ENCODE peak calls at places on chromosomes 7 and 10, in four cellular contexts. J is K562, G is H1, R is GM12878. L is an unnamed sample.

GRCh38 chr10:55212051-55212450 is 411.0 kb upstream of the PCDH15 start:
- DNase-seq in J (no peak), G (no peak), R (no peak), L (no peak)

GRCh38 chr7:44374007-44374763 is 48.8 kb upstream of the CAMK2B start:
- DNase-seq in J (no peak), G (no peak), R (no peak), L (no peak)

GRCh38 chr7:42932861-42933591 is 850 bp downstream of the MRPL32 start:
- DNase-seq in J (peak), G (no peak), R (no peak), L (no peak)

GRCh38 chr10:4303045-4303444 is 518.0 kb upstream of the KLF6 start:
- DNase-seq in J (no peak), G (no peak), R (no peak), L (no peak)

GRCh38 chr7:50389961-50390360 is 60.2 kb downstream of the FIGNL1 start:
- DNase-seq in J (no peak), G (no peak), R (no peak), L (no peak)

GRCh38 chr10:72654720-72655119 is 28.8 kb upstream of the MICU1 start:
- DNase-seq in J (no peak), G (no peak), R (no peak), L (no peak)

GRCh38 chr7:101816499-101817030 is 861 bp upstream of the CUX1 start:
- DNase-seq in J (peak), G (no peak), R (no peak), L (no peak)

GRCh38 chr7:32893225-32893560 is 1.6 kb upstream of the KBTBD2 start:
- DNase-seq in J (no peak), G (no peak), R (no peak), L (no peak)

GRCh38 chr10:119652361-119652760 is 1.2 kb downstream of the BAG3 start:
- DNase-seq in J (peak), G (no peak), R (no peak), L (peak)

GRCh38 chr10:8159628-8160165 is 105.2 kb downstream of the GATA3 start:
- DNase-seq in J (no peak), G (no peak), R (no peak), L (no peak)

GRCh38 chr7:139541600-139542307 is 18.3 kb downstream of the CLEC2L start:
- DNase-seq in J (no peak), G (no peak), R (no peak), L (no peak)

GRCh38 chr10:19929466-19930140 is 113.4 kb downstream of the PLXDC2 start:
- DNase-seq in J (no peak), G (no peak), R (no peak), L (no peak)

GRCh38 chr10:110797416-110797815 is 74.3 kb upstream of the PDCD4 start:
- DNase-seq in J (no peak), G (no peak), R (no peak), L (no peak)

GRCh38 chr7:51521649-51522048 is 205.0 kb upstream of the COBL start:
- DNase-seq in J (no peak), G (no peak), R (no peak), L (no peak)

GRCh38 chr10:85643839-85644525 is 722.6 kb downstream of the GRID1 start:
- DNase-seq in J (no peak), G (no peak), R (no peak), L (peak)

GRCh38 chr10:85642421-85643170 is 724.0 kb downstream of the GRID1 start:
- DNase-seq in J (no peak), G (no peak), R (no peak), L (peak)

GRCh38 chr10:85642082-85642420 is 724.5 kb downstream of the GRID1 start:
- DNase-seq in J (no peak), G (no peak), R (no peak), L (no peak)

GRCh38 chr10:85643171-85643838 is 723.3 kb downstream of the GRID1 start:
- DNase-seq in J (no peak), G (no peak), R (no peak), L (no peak)

DNA sequence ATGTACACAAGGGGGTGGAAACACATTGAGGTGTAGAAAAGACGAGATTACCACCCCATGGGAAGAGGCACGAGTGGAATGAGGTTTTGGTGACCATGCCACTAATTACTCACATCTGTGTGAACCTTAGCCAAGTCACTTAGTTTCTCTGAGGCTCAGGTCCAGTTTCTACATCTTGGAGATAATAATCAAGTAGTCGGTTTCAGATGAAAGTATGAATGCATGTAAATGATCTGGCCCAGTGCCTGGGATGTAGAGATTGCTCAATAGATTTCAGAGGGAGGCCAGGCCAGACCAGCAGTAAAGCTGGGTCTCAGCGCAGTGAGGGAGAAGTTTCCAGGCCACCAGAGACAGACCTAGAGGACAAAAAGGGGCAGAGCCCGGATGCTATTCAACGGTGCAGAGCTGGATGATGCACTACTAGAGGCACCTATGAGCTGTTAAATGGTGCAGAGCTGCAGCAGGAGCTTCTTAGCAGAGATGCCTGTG is 725.1 kb downstream of the GRID1 start:
- DNase-seq in J (no peak), G (no peak), R (no peak), L (no peak)
- TF ChIP-seq KDM1A in J (no peak), G (no peak), R (no peak), L (no peak)

DNA sequence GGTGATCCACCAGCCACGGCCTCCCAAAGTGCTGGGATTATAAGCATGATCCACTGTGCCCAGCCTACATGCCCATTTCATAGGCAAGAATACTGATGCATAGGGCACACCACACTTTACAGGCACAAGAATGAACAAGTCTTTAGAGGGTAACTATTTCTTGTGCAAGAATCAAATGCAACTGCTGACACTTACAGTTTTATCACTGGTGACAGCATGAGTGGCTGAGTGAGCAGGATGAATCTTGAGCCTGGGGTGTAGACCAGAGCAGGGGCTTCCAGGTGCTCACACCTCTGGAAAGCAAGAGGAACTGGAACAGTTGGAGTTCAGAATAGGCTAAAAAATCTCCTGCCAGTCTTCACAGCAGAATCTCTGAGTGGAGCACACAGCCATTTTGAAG is 287.5 kb downstream of the KCNMA1 start:
- DNase-seq in J (no peak), G (no peak), R (no peak), L (no peak)
- H3K9ac ChIP-seq in J (no peak), G (no peak), R (no peak), L (no peak)

GRCh38 chr10:5960070-5960972 is 17.0 kb downstream of the IL15RA start:
- DNase-seq in J (peak), G (no peak), R (no peak), L (no peak)

GRCh38 chr10:5958680-5959079 is 18.7 kb downstream of the IL15RA start:
- DNase-seq in J (no peak), G (no peak), R (no peak), L (no peak)

GRCh38 chr10:5959581-5960069 is 17.7 kb downstream of the IL15RA start:
- DNase-seq in J (no peak), G (no peak), R (no peak), L (no peak)

GRCh38 chr10:5958077-5958476 is 19.3 kb downstream of the IL15RA start:
- DNase-seq in J (no peak), G (no peak), R (no peak), L (no peak)

DNA sequence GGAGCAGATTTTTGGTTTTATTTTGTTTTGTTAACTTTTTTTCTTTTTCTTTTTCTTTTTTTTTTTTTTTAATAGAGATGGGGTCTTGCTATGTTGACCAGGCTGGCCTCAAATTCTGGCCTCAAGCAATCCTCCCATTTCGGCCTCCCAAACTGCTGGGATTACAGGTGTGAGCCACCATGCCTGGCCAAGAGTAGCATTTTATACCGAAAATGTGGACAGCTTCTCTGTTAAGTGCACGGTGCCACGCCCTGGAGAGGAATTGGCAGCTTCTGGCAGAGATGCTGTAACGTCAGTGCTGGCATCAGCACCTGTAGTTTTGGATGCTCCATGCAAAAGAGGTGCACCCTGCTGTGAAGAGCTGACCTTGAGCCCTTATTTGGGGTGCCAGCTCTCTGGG is 18.2 kb downstream of the IL15RA start:
- DNase-seq in J (no peak), G (no peak), R (no peak), L (no peak)
- TF ChIP-seq KDM1A in J (no peak), G (no peak), R (no peak), L (no peak)

DNA sequence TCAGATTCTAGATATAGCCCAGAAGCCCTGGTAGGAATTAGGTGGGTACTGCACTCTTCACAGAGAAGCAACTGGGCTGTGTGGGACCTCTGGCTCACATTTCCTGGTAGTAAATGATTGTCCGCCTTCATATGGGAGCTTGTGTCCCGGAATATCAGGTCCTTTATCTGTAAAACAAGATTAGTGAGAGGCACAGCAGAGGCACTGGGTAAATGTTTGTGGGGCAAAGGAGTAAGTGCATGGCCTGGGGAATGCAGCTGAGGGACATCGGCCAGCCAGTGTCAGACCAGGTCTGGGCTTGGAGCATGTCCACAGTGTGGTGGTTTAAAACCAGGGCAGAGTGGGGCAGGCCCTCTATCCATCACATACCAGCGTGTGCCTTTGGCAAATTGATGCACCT is 323.3 kb upstream of the ZMIZ1 start:
- DNase-seq in J (no peak), G (no peak), R (no peak), L (peak)
- H3K9ac ChIP-seq in J (no peak), G (no peak), R (no peak), L (no peak)

L was measured in HepG2.